ENCODE peak calls at places on chromosomes 16 and 17, in four cellular contexts. J is GM23338; H is naive thymus-derived CD4-positive, alpha-beta T cell; P is testis. M is an unnamed sample.

GRCh38 chr17:36937001-36937960 is at the start of gene LHX1:
- DNase-seq in J (peak; percentile 76), H (peak; percentile 14), P (no peak), M (peak; percentile 73)

GRCh38 chr16:66899945-66900688 is 18.6 kb downstream of the CDH16 start:
- DNase-seq in J (peak; percentile 64), H (no peak), P (peak; percentile 81), M (peak; percentile 93)

GRCh38 chr17:75876190-75876937 is 2.0 kb downstream of the TRIM47 start:
- DNase-seq in J (peak; percentile 80), H (peak; percentile 63), P (no peak), M (peak; percentile 87)

GRCh38 chr16:3030872-3031212 is 5.9 kb downstream of the BICDL2 start:
- DNase-seq in J (no peak), H (no peak), P (no peak), M (no peak)

GRCh38 chr17:65901394-65901793 is 290.5 kb downstream of the CEP112 start:
- DNase-seq in J (no peak), H (no peak), P (no peak), M (no peak)

GRCh38 chr16:66036775-66037715 is 329.4 kb upstream of the CDH5 start:
- DNase-seq in J (no peak), H (no peak), P (no peak), M (no peak)

GRCh38 chr16:166375-167116 is 768 bp downstream of the HBM start:
- DNase-seq in J (peak; percentile 67), H (no peak), P (no peak), M (peak; percentile 90)

GRCh38 chr16:50884066-50884860 is 142.4 kb downstream of the CYLD start:
- DNase-seq in J (peak; percentile 77), H (no peak), P (peak; percentile 67), M (no peak)

GRCh38 chr16:90047714-90048346 is 28.6 kb upstream of the DBNDD1 start:
- DNase-seq in J (peak; percentile 71), H (peak; percentile 5), P (no peak), M (peak; percentile 88)

GRCh38 chr16:49440156-49441065 is 66.8 kb downstream of the C16orf78 start:
- DNase-seq in J (no peak), H (no peak), P (no peak), M (no peak)

DNA sequence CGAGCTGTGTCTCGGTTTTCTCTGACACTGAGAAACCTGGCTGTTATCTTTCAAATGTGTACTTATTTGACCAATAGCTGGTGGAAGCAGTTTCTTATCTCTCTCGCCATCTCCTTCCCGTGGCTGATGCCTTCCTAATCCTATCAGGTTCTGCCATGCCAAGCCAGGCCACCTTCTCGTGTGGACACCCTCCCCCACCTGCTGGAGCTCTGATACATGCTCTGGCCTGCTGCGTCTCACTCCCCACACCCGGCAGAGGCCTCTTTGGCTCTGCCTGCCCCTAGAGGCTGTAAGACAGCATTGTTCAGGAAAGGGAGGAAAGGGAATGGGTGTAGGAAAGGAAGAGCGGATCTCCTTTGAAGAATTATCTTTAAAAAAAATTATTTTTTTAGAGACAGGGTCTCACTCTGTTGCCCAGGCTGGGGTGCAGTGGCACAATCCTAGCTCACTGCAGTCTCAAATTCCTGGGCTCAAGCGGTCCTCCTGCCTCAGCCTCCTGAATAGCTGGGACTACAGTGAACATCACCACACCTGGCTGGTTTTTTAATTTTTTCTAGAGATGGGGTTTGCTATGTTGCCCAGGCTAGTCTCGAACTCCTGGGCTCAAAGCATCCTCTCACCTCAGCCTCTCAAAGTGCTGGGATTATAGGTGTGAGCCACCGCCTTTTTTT is 7.5 kb upstream of the ARMC5 start:
- DNase-seq in J (peak; percentile 85), H (no peak), P (peak; percentile 82), M (peak; percentile 94)
- H3K4me1 ChIP-seq in J (peaks cover 31% of the 10 kb centered on the region), H (peaks cover 12% of the 10 kb centered on the region), P (peaks cover 31% of the 10 kb centered on the region), M (peaks cover 45% of the 10 kb centered on the region)

GRCh38 chr17:77405867-77406513 is 265.2 kb downstream of the SEC14L1 start:
- DNase-seq in J (no peak), H (no peak), P (no peak), M (peak; percentile 86)
- H3K4me3 ChIP-seq in J (no peak overlapping the region), H (peak overlapping the region; percentile 66), P (no peak overlapping the region), M (no peak overlapping the region)

GRCh38 chr17:63774141-63774981 is at the start of gene DDX42:
- DNase-seq in J (peak; percentile 94), H (peak; percentile 13), P (peak; percentile 48), M (peak; percentile 84)
- H3K4me1 ChIP-seq in J (peaks cover 22% of the 10 kb centered on the region), H (peaks cover 46% of the 10 kb centered on the region), P (peaks cover 19% of the 10 kb centered on the region), M (peaks cover 17% of the 10 kb centered on the region)

DNA sequence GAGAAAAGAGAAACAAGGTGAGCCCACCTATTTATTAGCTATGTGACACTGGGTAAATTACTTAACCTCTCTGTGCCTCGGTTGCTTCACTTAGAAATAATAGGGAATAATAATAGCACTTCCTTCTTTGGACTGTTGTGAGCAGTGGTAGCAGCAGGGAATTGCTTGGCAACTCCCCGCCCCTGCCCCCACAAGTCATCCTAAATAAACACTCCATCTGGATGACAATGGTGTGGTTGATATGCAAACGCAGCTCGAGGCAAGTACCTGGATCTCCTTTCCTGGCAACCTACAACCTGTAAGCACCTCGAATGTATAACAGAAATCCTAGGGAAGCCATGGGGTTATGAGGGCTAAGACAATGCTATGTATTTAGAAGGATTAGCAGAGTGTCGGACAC is 9.1 kb downstream of the TEKT3 start:
- DNase-seq in J (peak; percentile 94), H (no peak), P (no peak), M (no peak)
- H3K4me3 ChIP-seq in J (peak overlapping the region; percentile 30), H (no peak overlapping the region), P (no peak overlapping the region), M (no peak overlapping the region)